ENCODE peak calls at places on chromosomes 4 and X, in ten cellular contexts. H is ACHN; L is activated T-helper 9 cell treated with anti-CD3 and anti-CD28 coated beads, Interleukin-2, amount 50 U/mL, for 16 hours; X is cortex of kidney; Y is NCI-H1105; D is activated CD4-positive, alpha-beta T cell treated with anti-CD3 and anti-CD28 coated beads, Interleukin-2, amount 10 ng/mL, durations not matched to agents 7 days and 5 days; J is left kidney; V is stimulated activated CD8-positive, alpha-beta memory T cell treated with anti-CD3 and anti-CD28 coated beads, Interleukin-12 subunit alpha, Interleukin-12 subunit beta, amount 100 ng/mL, for 1 hour; G is testis; W is fibroblast of mammary gland. F is an unnamed sample.

GRCh38 chr4:22695011-22695410 is 2.3 kb downstream of the GBA3 start:
- DNase-seq in H (no peak), L (no peak), X (no peak), Y (no peak), D (no peak), J (no peak), V (no peak), G (no peak), W (no peak), F (no peak)

GRCh38 chr4:27397886-27398285 is 537.2 kb downstream of the STIM2 start:
- DNase-seq in H (no peak), L (no peak), X (no peak), Y (no peak), D (no peak), J (no peak), V (no peak), G (no peak), W (peak), F (peak)

GRCh38 chrX:100911731-100912130 is 17.0 kb downstream of the XKRX start:
- DNase-seq in H (no peak), L (no peak), X (no peak), Y (no peak), D (no peak), J (no peak), V (no peak), G (no peak), W (no peak), F (no peak)

GRCh38 chr4:80128941-80129340 is 55.9 kb upstream of the ANTXR2 start:
- DNase-seq in H (no peak), L (no peak), X (no peak), Y (no peak), D (no peak), J (peak), V (no peak), G (no peak), W (no peak), F (no peak)

GRCh38 chr4:16626945-16627344 is 271.5 kb downstream of the LDB2 start:
- DNase-seq in H (no peak), L (no peak), X (no peak), Y (no peak), D (no peak), J (no peak), V (no peak), G (no peak), W (peak), F (peak)

GRCh38 chr4:20395160-20395773 is 143.6 kb downstream of the SLIT2 start:
- DNase-seq in H (peak), L (no peak), X (no peak), Y (peak), D (peak), J (peak), V (no peak), G (peak), W (peak), F (peak)

GRCh38 chr4:84968936-84969335 is 2.4 kb upstream of the WDFY3 start:
- DNase-seq in H (no peak), L (no peak), X (no peak), Y (no peak), D (no peak), J (no peak), V (no peak), G (no peak), W (peak), F (peak)

GRCh38 chrX:48569958-48570357 is 4.3 kb upstream of the RBM3 start:
- DNase-seq in H (no peak), L (no peak), X (no peak), Y (no peak), D (no peak), J (no peak), V (no peak), G (no peak), W (peak), F (peak)

GRCh38 chr4:34271479-34272355 is 1972.6 kb downstream of the ARAP2 start:
- DNase-seq in H (no peak), L (no peak), X (no peak), Y (no peak), D (no peak), J (no peak), V (no peak), G (no peak), W (peak), F (no peak)